ENCODE peak calls at places on chromosomes 16 and 17, in six cellular contexts. T, W, B, I, J and V are unnamed samples.
A peak's percentile ranks its signal among the peaks of the same experiment; 100 is the strongest.

GRCh38 chr16:21159281-21159951 is 942 bp downstream of the LDAF1 start:
- DNase-seq in W (peak; percentile 55), I (peak; percentile 39), T (no peak), B (no peak), J (no peak), V (no peak)

GRCh38 chr17:74715144-74715543 is 2.4 kb upstream of the CD300LF start:
- DNase-seq in B (no peak), T (no peak), I (no peak), W (no peak), J (no peak), V (no peak)

GRCh38 chr17:6070280-6070894 is at the start of gene WSCD1:
- DNase-seq in B (no peak), I (no peak), W (peak; percentile 21), T (no peak), J (peak; percentile 77), V (no peak)

GRCh38 chr17:57563968-57564367 is 181.1 kb downstream of the CCDC182 start:
- DNase-seq in W (no peak), I (no peak), T (no peak), B (no peak), J (no peak), V (no peak)

GRCh38 chr17:19955099-19955498 is 22.5 kb downstream of the AKAP10 start:
- DNase-seq in T (no peak), J (no peak), W (no peak), I (no peak), B (no peak), V (peak; percentile 53)

GRCh38 chr17:19641687-19642372 is 6.7 kb upstream of the ALDH3A2 start:
- DNase-seq in T (no peak), W (no peak), I (no peak), J (no peak), B (no peak), V (no peak)

GRCh38 chr17:59756236-59756818 is 48.9 kb downstream of the VMP1 start:
- DNase-seq in T (no peak), I (peak; percentile 20), J (no peak), B (no peak), W (peak; percentile 69), V (no peak)

GRCh38 chr16:9053006-9053601 is 38.3 kb upstream of the HAPSTR1 start:
- DNase-seq in B (no peak), W (peak; percentile 62), J (peak; percentile 88), T (no peak), I (no peak), V (no peak)

GRCh38 chr16:83138976-83139690 is 512.4 kb downstream of the CDH13 start:
- DNase-seq in W (no peak), T (no peak), J (no peak), I (no peak), B (no peak), V (no peak)

GRCh38 chr17:81513669-81514484 is 1.3 kb upstream of the ACTG1 start:
- DNase-seq in B (peak; percentile 59), I (no peak), W (peak; percentile 94), T (peak; percentile 34), J (no peak), V (no peak)

GRCh38 chr17:35432176-35433074 is at the start of gene SLFN12:
- DNase-seq in B (peak; percentile 61), T (no peak), W (peak; percentile 94), J (no peak), I (no peak), V (peak; percentile 22)

GRCh38 chr16:22008215-22009142 is 568 bp downstream of the MOSMO start:
- DNase-seq in J (no peak), B (peak; percentile 35), T (peak; percentile 15), I (no peak), W (peak; percentile 32), V (no peak)

GRCh38 chr16:66858740-66859396 is 14.7 kb downstream of the CA7 start:
- DNase-seq in W (peak; percentile 81), T (no peak), B (no peak), J (no peak), I (no peak), V (no peak)

GRCh38 chr16:52597772-52598483 is 51.0 kb upstream of the TOX3 start:
- DNase-seq in I (no peak), W (no peak), J (no peak), B (no peak), T (no peak), V (no peak)